ENCODE peak calls at places on chromosomes 12 and 14, in eight cellular contexts. One of them, this sample, is unnamed.
A peak's percentile ranks its signal among the peaks of the same experiment; 100 is the strongest.

GRCh38 chr12:6961695-6962284 is 8.7 kb downstream of the PHB2 start:
- DNase-seq in left ventricle myocardium inferior: peak; percentile 53
- DNase-seq in lower lobe of right lung: peak; percentile 88
- DNase-seq in PC-9: peak; percentile 80
- DNase-seq in fibroblast of lung: peak; percentile 81
- DNase-seq in GM23338: peak; percentile 91
- DNase-seq in CD8-positive, alpha-beta memory T cell: peak; percentile 41
- DNase-seq in tibial nerve: no peak
- DNase-seq in this sample: peak; percentile 75

GRCh38 chr14:94517248-94517640 is 8.0 kb upstream of the SERPINA12 start:
- DNase-seq in lower lobe of right lung: no peak
- DNase-seq in GM23338: no peak
- DNase-seq in PC-9: no peak
- DNase-seq in fibroblast of lung: no peak
- DNase-seq in CD8-positive, alpha-beta memory T cell: no peak
- DNase-seq in tibial nerve: no peak
- DNase-seq in left ventricle myocardium inferior: no peak
- DNase-seq in this sample: no peak

GRCh38 chr12:30925607-30926242 is 823 bp upstream of the TSPAN11 start:
- DNase-seq in tibial nerve: no peak
- DNase-seq in left ventricle myocardium inferior: no peak
- DNase-seq in CD8-positive, alpha-beta memory T cell: no peak
- DNase-seq in GM23338: no peak
- DNase-seq in PC-9: no peak
- DNase-seq in lower lobe of right lung: no peak
- DNase-seq in fibroblast of lung: no peak
- DNase-seq in this sample: no peak

GRCh38 chr14:64673748-64674147 is 30.5 kb upstream of the PLEKHG3 start:
- DNase-seq in tibial nerve: no peak
- DNase-seq in left ventricle myocardium inferior: no peak
- DNase-seq in lower lobe of right lung: peak; percentile 68
- DNase-seq in CD8-positive, alpha-beta memory T cell: peak; percentile 23
- DNase-seq in fibroblast of lung: peak; percentile 17
- DNase-seq in PC-9: peak; percentile 80
- DNase-seq in GM23338: no peak
- DNase-seq in this sample: no peak

GRCh38 chr12:57521475-57522018 is 1.1 kb upstream of the MBD6 start:
- DNase-seq in tibial nerve: peak; percentile 35
- DNase-seq in CD8-positive, alpha-beta memory T cell: no peak
- DNase-seq in left ventricle myocardium inferior: peak; percentile 38
- DNase-seq in GM23338: peak; percentile 65
- DNase-seq in fibroblast of lung: peak; percentile 59
- DNase-seq in lower lobe of right lung: peak; percentile 63
- DNase-seq in PC-9: peak; percentile 12
- DNase-seq in this sample: peak; percentile 68

GRCh38 chr14:91149462-91149861 is 35.6 kb downstream of the DGLUCY start:
- DNase-seq in fibroblast of lung: peak; percentile 100
- DNase-seq in left ventricle myocardium inferior: no peak
- DNase-seq in GM23338: no peak
- DNase-seq in PC-9: no peak
- DNase-seq in CD8-positive, alpha-beta memory T cell: no peak
- DNase-seq in lower lobe of right lung: no peak
- DNase-seq in tibial nerve: peak; percentile 20
- DNase-seq in this sample: no peak

GRCh38 chr12:4116251-4117111 is 157.1 kb upstream of the CCND2 start:
- DNase-seq in lower lobe of right lung: no peak
- DNase-seq in GM23338: peak; percentile 62
- DNase-seq in left ventricle myocardium inferior: no peak
- DNase-seq in tibial nerve: no peak
- DNase-seq in fibroblast of lung: peak; percentile 77
- DNase-seq in PC-9: no peak
- DNase-seq in CD8-positive, alpha-beta memory T cell: no peak
- DNase-seq in this sample: no peak

GRCh38 chr12:57476162-57476992 is 3.3 kb downstream of the ARHGAP9 start:
- DNase-seq in fibroblast of lung: no peak
- DNase-seq in GM23338: peak; percentile 79
- DNase-seq in CD8-positive, alpha-beta memory T cell: peak; percentile 71
- DNase-seq in PC-9: no peak
- DNase-seq in left ventricle myocardium inferior: no peak
- DNase-seq in lower lobe of right lung: peak; percentile 77
- DNase-seq in tibial nerve: no peak
- DNase-seq in this sample: no peak

GRCh38 chr14:76929927-76930326 is 98.6 kb downstream of the IRF2BPL start:
- DNase-seq in PC-9: no peak
- DNase-seq in lower lobe of right lung: no peak
- DNase-seq in CD8-positive, alpha-beta memory T cell: peak; percentile 32
- DNase-seq in GM23338: peak; percentile 62
- DNase-seq in fibroblast of lung: no peak
- DNase-seq in left ventricle myocardium inferior: no peak
- DNase-seq in tibial nerve: no peak
- DNase-seq in this sample: no peak

GRCh38 chr14:60003991-60004390 is 84.0 kb downstream of the LRRC9 start:
- DNase-seq in PC-9: no peak
- DNase-seq in lower lobe of right lung: no peak
- DNase-seq in left ventricle myocardium inferior: no peak
- DNase-seq in fibroblast of lung: no peak
- DNase-seq in tibial nerve: no peak
- DNase-seq in GM23338: no peak
- DNase-seq in CD8-positive, alpha-beta memory T cell: no peak
- DNase-seq in this sample: no peak

GRCh38 chr12:6613015-6613775 is 6.0 kb upstream of the CHD4 start:
- DNase-seq in PC-9: peak; percentile 96
- DNase-seq in lower lobe of right lung: peak; percentile 86
- DNase-seq in CD8-positive, alpha-beta memory T cell: no peak
- DNase-seq in left ventricle myocardium inferior: peak; percentile 74
- DNase-seq in tibial nerve: peak; percentile 75
- DNase-seq in GM23338: peak; percentile 61
- DNase-seq in fibroblast of lung: peak; percentile 86
- DNase-seq in this sample: peak; percentile 61

GRCh38 chr12:119681953-119682352 is 14.0 kb downstream of the PRKAB1 start:
- DNase-seq in CD8-positive, alpha-beta memory T cell: no peak
- DNase-seq in fibroblast of lung: no peak
- DNase-seq in lower lobe of right lung: no peak
- DNase-seq in left ventricle myocardium inferior: no peak
- DNase-seq in GM23338: no peak
- DNase-seq in PC-9: no peak
- DNase-seq in tibial nerve: no peak
- DNase-seq in this sample: no peak

GRCh38 chr12:131366261-131366871 is 344.5 kb upstream of the SFSWAP start:
- DNase-seq in lower lobe of right lung: no peak
- DNase-seq in left ventricle myocardium inferior: no peak
- DNase-seq in PC-9: no peak
- DNase-seq in CD8-positive, alpha-beta memory T cell: no peak
- DNase-seq in tibial nerve: no peak
- DNase-seq in fibroblast of lung: no peak
- DNase-seq in GM23338: no peak
- DNase-seq in this sample: no peak

GRCh38 chr14:103721334-103722120 is 5.9 kb downstream of the ZFYVE21 start:
- DNase-seq in PC-9: peak; percentile 74
- DNase-seq in lower lobe of right lung: no peak
- DNase-seq in left ventricle myocardium inferior: no peak
- DNase-seq in GM23338: no peak
- DNase-seq in fibroblast of lung: peak; percentile 91
- DNase-seq in CD8-positive, alpha-beta memory T cell: no peak
- DNase-seq in tibial nerve: no peak
- DNase-seq in this sample: no peak

GRCh38 chr14:99157246-99157645 is 114.8 kb downstream of the BCL11B start:
- DNase-seq in GM23338: no peak
- DNase-seq in CD8-positive, alpha-beta memory T cell: no peak
- DNase-seq in tibial nerve: no peak
- DNase-seq in PC-9: no peak
- DNase-seq in lower lobe of right lung: no peak
- DNase-seq in left ventricle myocardium inferior: no peak
- DNase-seq in fibroblast of lung: no peak
- DNase-seq in this sample: no peak

GRCh38 chr14:85421166-85421877 is 108.6 kb upstream of the FLRT2 start:
- DNase-seq in CD8-positive, alpha-beta memory T cell: no peak
- DNase-seq in left ventricle myocardium inferior: no peak
- DNase-seq in GM23338: no peak
- DNase-seq in fibroblast of lung: peak; percentile 67
- DNase-seq in lower lobe of right lung: no peak
- DNase-seq in tibial nerve: no peak
- DNase-seq in PC-9: peak; percentile 5
- DNase-seq in this sample: no peak

GRCh38 chr12:42691991-42692557 is 102.5 kb upstream of the PRICKLE1 start:
- DNase-seq in GM23338: peak; percentile 2
- DNase-seq in lower lobe of right lung: no peak
- DNase-seq in CD8-positive, alpha-beta memory T cell: no peak
- DNase-seq in left ventricle myocardium inferior: no peak
- DNase-seq in tibial nerve: no peak
- DNase-seq in fibroblast of lung: peak; percentile 19
- DNase-seq in PC-9: peak; percentile 37
- DNase-seq in this sample: no peak

GRCh38 chr14:104119700-104120251 is 18.6 kb upstream of the KIF26A start:
- DNase-seq in tibial nerve: no peak
- DNase-seq in fibroblast of lung: no peak
- DNase-seq in GM23338: no peak
- DNase-seq in CD8-positive, alpha-beta memory T cell: no peak
- DNase-seq in left ventricle myocardium inferior: no peak
- DNase-seq in PC-9: no peak
- DNase-seq in lower lobe of right lung: no peak
- DNase-seq in this sample: no peak

GRCh38 chr12:643478-644292 is 19.6 kb downstream of the NINJ2 start:
- DNase-seq in GM23338: peak; percentile 40
- DNase-seq in left ventricle myocardium inferior: peak; percentile 53
- DNase-seq in PC-9: peak; percentile 36
- DNase-seq in CD8-positive, alpha-beta memory T cell: no peak
- DNase-seq in lower lobe of right lung: peak; percentile 64
- DNase-seq in fibroblast of lung: no peak
- DNase-seq in tibial nerve: no peak
- DNase-seq in this sample: no peak

GRCh38 chr12:54000105-54000773 is at the start of gene HOXC9:
- DNase-seq in PC-9: no peak
- DNase-seq in fibroblast of lung: no peak
- DNase-seq in GM23338: no peak
- DNase-seq in lower lobe of right lung: no peak
- DNase-seq in CD8-positive, alpha-beta memory T cell: no peak
- DNase-seq in tibial nerve: no peak
- DNase-seq in left ventricle myocardium inferior: no peak
- DNase-seq in this sample: no peak
- H3K27ac ChIP-seq in PC-9: no peak within 1 kb of the TSS
- H3K27ac ChIP-seq in fibroblast of lung: no peak within 1 kb of the TSS
- H3K27ac ChIP-seq in GM23338: no peak within 1 kb of the TSS
- H3K27ac ChIP-seq in lower lobe of right lung: no peak within 1 kb of the TSS
- H3K27ac ChIP-seq in CD8-positive, alpha-beta memory T cell: peak within 1 kb of the TSS; percentile 65
- H3K27ac ChIP-seq in tibial nerve: peak within 1 kb of the TSS; percentile 86
- H3K27ac ChIP-seq in left ventricle myocardium inferior: no peak within 1 kb of the TSS
- H3K27ac ChIP-seq in this sample: no peak within 1 kb of the TSS

GRCh38 chr14:36009643-36010042 is 166.9 kb downstream of the PTCSC3 start:
- DNase-seq in CD8-positive, alpha-beta memory T cell: no peak
- DNase-seq in left ventricle myocardium inferior: no peak
- DNase-seq in tibial nerve: no peak
- DNase-seq in PC-9: no peak
- DNase-seq in fibroblast of lung: no peak
- DNase-seq in lower lobe of right lung: no peak
- DNase-seq in GM23338: peak; percentile 16
- DNase-seq in this sample: no peak

GRCh38 chr14:36014236-36014635 is 162.3 kb downstream of the PTCSC3 start:
- DNase-seq in lower lobe of right lung: no peak
- DNase-seq in PC-9: no peak
- DNase-seq in tibial nerve: no peak
- DNase-seq in fibroblast of lung: no peak
- DNase-seq in GM23338: no peak
- DNase-seq in CD8-positive, alpha-beta memory T cell: no peak
- DNase-seq in left ventricle myocardium inferior: no peak
- DNase-seq in this sample: no peak

GRCh38 chr14:36019126-36019525 is 157.4 kb downstream of the PTCSC3 start:
- DNase-seq in left ventricle myocardium inferior: no peak
- DNase-seq in CD8-positive, alpha-beta memory T cell: no peak
- DNase-seq in GM23338: no peak
- DNase-seq in lower lobe of right lung: no peak
- DNase-seq in fibroblast of lung: peak; percentile 54
- DNase-seq in tibial nerve: no peak
- DNase-seq in PC-9: no peak
- DNase-seq in this sample: no peak

DNA sequence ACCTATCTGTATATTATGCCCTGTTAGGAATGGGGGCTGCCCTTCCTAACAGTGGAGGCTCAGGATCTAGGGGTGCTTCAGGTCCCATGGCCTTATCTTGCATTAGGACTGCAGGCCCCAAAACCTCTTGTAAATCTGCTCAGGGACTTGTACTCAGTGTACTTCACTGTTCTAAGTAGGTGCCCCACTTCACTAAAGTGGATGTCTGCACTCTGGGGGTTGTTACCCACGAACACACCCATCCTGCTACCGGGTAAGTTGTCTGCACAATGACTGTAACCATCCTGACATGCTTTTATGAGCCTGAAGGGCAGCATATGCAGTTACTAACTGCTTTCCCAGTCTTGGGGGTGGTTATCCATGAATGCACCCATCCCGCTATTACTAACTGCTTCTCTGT is 163.0 kb downstream of the PTCSC3 start:
- DNase-seq in PC-9: no peak
- DNase-seq in fibroblast of lung: no peak
- DNase-seq in CD8-positive, alpha-beta memory T cell: no peak
- DNase-seq in GM23338: no peak
- DNase-seq in lower lobe of right lung: no peak
- DNase-seq in tibial nerve: no peak
- DNase-seq in left ventricle myocardium inferior: no peak
- DNase-seq in this sample: no peak
- H3K4me1 ChIP-seq in PC-9: no peaks in the 10 kb centered on the region
- H3K4me1 ChIP-seq in fibroblast of lung: no peaks in the 10 kb centered on the region
- H3K4me1 ChIP-seq in CD8-positive, alpha-beta memory T cell: no peaks in the 10 kb centered on the region
- H3K4me1 ChIP-seq in GM23338: peaks cover 36% of the 10 kb centered on the region
- H3K4me1 ChIP-seq in lower lobe of right lung: no peaks in the 10 kb centered on the region
- H3K4me1 ChIP-seq in tibial nerve: no peaks in the 10 kb centered on the region
- H3K4me1 ChIP-seq in left ventricle myocardium inferior: no peaks in the 10 kb centered on the region
- H3K4me1 ChIP-seq in this sample: no peaks in the 10 kb centered on the region

DNA sequence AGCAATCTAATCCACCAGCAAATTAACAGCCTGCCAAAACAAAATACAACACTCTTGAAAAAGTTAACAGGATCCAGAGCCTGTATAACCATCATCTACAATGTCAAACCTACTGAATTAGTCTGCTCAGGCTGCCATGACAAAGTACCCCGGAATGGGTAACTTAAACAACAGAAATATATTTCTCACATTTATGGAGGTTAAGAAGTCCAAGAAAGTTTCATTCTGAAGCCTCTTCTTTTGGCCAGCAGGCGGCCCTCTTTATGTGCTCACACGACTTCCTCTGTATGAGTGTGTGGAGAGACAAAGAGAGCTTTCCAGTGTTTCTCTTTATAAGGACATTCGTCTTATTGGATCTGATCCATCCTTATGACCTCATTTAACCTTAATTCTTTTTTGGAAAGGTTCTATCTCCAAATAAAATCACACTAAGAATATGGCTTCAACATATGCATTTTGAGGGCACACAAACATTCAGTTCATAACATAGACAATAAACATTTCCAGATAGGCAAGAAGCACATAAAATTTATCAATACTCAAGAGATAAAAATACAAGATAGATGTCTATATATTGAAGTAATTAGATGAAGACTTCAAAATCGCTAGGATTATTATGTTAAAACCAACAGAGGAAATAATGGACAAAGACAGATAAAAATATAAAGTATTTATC is 5.9 kb upstream of the RERG start:
- DNase-seq in left ventricle myocardium inferior: peak; percentile 35
- DNase-seq in PC-9: peak; percentile 25
- DNase-seq in tibial nerve: peak; percentile 19
- DNase-seq in GM23338: peak; percentile 78
- DNase-seq in fibroblast of lung: peak; percentile 27
- DNase-seq in lower lobe of right lung: peak; percentile 52
- DNase-seq in CD8-positive, alpha-beta memory T cell: no peak
- DNase-seq in this sample: no peak
- H3K27ac ChIP-seq in left ventricle myocardium inferior: no peak overlapping the region
- H3K27ac ChIP-seq in PC-9: no peak overlapping the region
- H3K27ac ChIP-seq in tibial nerve: no peak overlapping the region
- H3K27ac ChIP-seq in GM23338: no peak overlapping the region
- H3K27ac ChIP-seq in fibroblast of lung: no peak overlapping the region
- H3K27ac ChIP-seq in lower lobe of right lung: no peak overlapping the region
- H3K27ac ChIP-seq in CD8-positive, alpha-beta memory T cell: no peak overlapping the region
- H3K27ac ChIP-seq in this sample: no peak overlapping the region

GRCh38 chr12:89345376-89345775 is 6.9 kb downstream of the DUSP6 start:
- DNase-seq in fibroblast of lung: no peak
- DNase-seq in GM23338: no peak
- DNase-seq in PC-9: no peak
- DNase-seq in left ventricle myocardium inferior: no peak
- DNase-seq in tibial nerve: no peak
- DNase-seq in lower lobe of right lung: no peak
- DNase-seq in CD8-positive, alpha-beta memory T cell: no peak
- DNase-seq in this sample: no peak
- H3K4me1 ChIP-seq in fibroblast of lung: peaks cover 12% of the 10 kb centered on the region
- H3K4me1 ChIP-seq in GM23338: peaks cover 67% of the 10 kb centered on the region
- H3K4me1 ChIP-seq in PC-9: peaks cover 38% of the 10 kb centered on the region
- H3K4me1 ChIP-seq in left ventricle myocardium inferior: peaks cover 66% of the 10 kb centered on the region
- H3K4me1 ChIP-seq in tibial nerve: peaks cover 65% of the 10 kb centered on the region
- H3K4me1 ChIP-seq in lower lobe of right lung: peaks cover 52% of the 10 kb centered on the region
- H3K4me1 ChIP-seq in CD8-positive, alpha-beta memory T cell: peaks cover 27% of the 10 kb centered on the region
- H3K4me1 ChIP-seq in this sample: peaks cover 49% of the 10 kb centered on the region

This sample was measured in pancreas.